ENCODE peak calls at places on chromosome 2, in nine cellular contexts. One of them, this sample, is unnamed. For H3K36me3, the result is how much of the 10 kb centered on the place peaks cover.

GRCh38 chr2:88100489-88100858 is 27.4 kb downstream of the FABP1 start:
- DNase-seq in HepG2: no peak
- DNase-seq in SK-N-SH: no peak
- DNase-seq in esophagus muscularis mucosa: no peak
- DNase-seq in K562: no peak
- DNase-seq in ovary: no peak
- DNase-seq in tibial nerve: no peak
- DNase-seq in H1: no peak
- DNase-seq in GM12878: no peak
- DNase-seq in this sample: no peak

GRCh38 chr2:107337209-107337898 is 451.4 kb upstream of the ST6GAL2 start:
- DNase-seq in K562: no peak
- DNase-seq in H1: no peak
- DNase-seq in GM12878: no peak
- DNase-seq in SK-N-SH: no peak
- DNase-seq in HepG2: no peak
- DNase-seq in ovary: no peak
- DNase-seq in tibial nerve: no peak
- DNase-seq in esophagus muscularis mucosa: no peak
- DNase-seq in this sample: no peak

GRCh38 chr2:163191372-163191771 is 352.8 kb upstream of the KCNH7 start:
- DNase-seq in K562: no peak
- DNase-seq in esophagus muscularis mucosa: no peak
- DNase-seq in tibial nerve: no peak
- DNase-seq in H1: no peak
- DNase-seq in HepG2: peak
- DNase-seq in GM12878: no peak
- DNase-seq in SK-N-SH: peak
- DNase-seq in ovary: no peak
- DNase-seq in this sample: no peak

GRCh38 chr2:112876257-112876970 is 34.6 kb upstream of the IL37 start:
- DNase-seq in esophagus muscularis mucosa: no peak
- DNase-seq in HepG2: no peak
- DNase-seq in ovary: no peak
- DNase-seq in GM12878: no peak
- DNase-seq in SK-N-SH: no peak
- DNase-seq in tibial nerve: no peak
- DNase-seq in K562: no peak
- DNase-seq in H1: no peak
- DNase-seq in this sample: no peak

GRCh38 chr2:240340361-240340761 is 95.1 kb upstream of the GPC1 start:
- DNase-seq in esophagus muscularis mucosa: no peak
- DNase-seq in SK-N-SH: no peak
- DNase-seq in tibial nerve: no peak
- DNase-seq in K562: no peak
- DNase-seq in ovary: no peak
- DNase-seq in H1: no peak
- DNase-seq in GM12878: no peak
- DNase-seq in HepG2: no peak
- DNase-seq in this sample: no peak

GRCh38 chr2:10407432-10407831 is 40.7 kb downstream of the ODC1 start:
- DNase-seq in ovary: no peak
- DNase-seq in GM12878: no peak
- DNase-seq in tibial nerve: no peak
- DNase-seq in SK-N-SH: no peak
- DNase-seq in esophagus muscularis mucosa: no peak
- DNase-seq in HepG2: no peak
- DNase-seq in H1: no peak
- DNase-seq in K562: no peak
- DNase-seq in this sample: no peak

GRCh38 chr2:49332415-49332814 is 178.1 kb upstream of the FSHR start:
- DNase-seq in HepG2: no peak
- DNase-seq in H1: no peak
- DNase-seq in GM12878: no peak
- DNase-seq in esophagus muscularis mucosa: no peak
- DNase-seq in K562: no peak
- DNase-seq in tibial nerve: no peak
- DNase-seq in ovary: no peak
- DNase-seq in SK-N-SH: no peak
- DNase-seq in this sample: no peak

GRCh38 chr2:16409006-16409390 is 256.6 kb downstream of the CYRIA start:
- DNase-seq in GM12878: no peak
- DNase-seq in SK-N-SH: no peak
- DNase-seq in ovary: no peak
- DNase-seq in H1: no peak
- DNase-seq in tibial nerve: no peak
- DNase-seq in K562: no peak
- DNase-seq in HepG2: no peak
- DNase-seq in esophagus muscularis mucosa: no peak
- DNase-seq in this sample: no peak

GRCh38 chr2:239950144-239950920 is 74.8 kb downstream of the NDUFA10 start:
- DNase-seq in H1: no peak
- DNase-seq in GM12878: no peak
- DNase-seq in SK-N-SH: no peak
- DNase-seq in ovary: no peak
- DNase-seq in K562: no peak
- DNase-seq in HepG2: no peak
- DNase-seq in tibial nerve: no peak
- DNase-seq in esophagus muscularis mucosa: no peak
- DNase-seq in this sample: peak

GRCh38 chr2:202910687-202911086 is 786 bp downstream of the WDR12 start:
- DNase-seq in H1: no peak
- DNase-seq in K562: no peak
- DNase-seq in SK-N-SH: no peak
- DNase-seq in GM12878: no peak
- DNase-seq in esophagus muscularis mucosa: no peak
- DNase-seq in HepG2: no peak
- DNase-seq in ovary: no peak
- DNase-seq in tibial nerve: no peak
- DNase-seq in this sample: no peak
- TF ChIP-seq EP300 in H1: no peak
- TF ChIP-seq EP300 in K562: no peak
- TF ChIP-seq EP300 in SK-N-SH: no peak
- TF ChIP-seq EP300 in GM12878: no peak
- TF ChIP-seq EP300 in esophagus muscularis mucosa: no peak
- TF ChIP-seq EP300 in HepG2: no peak
- TF ChIP-seq EP300 in ovary: no peak
- TF ChIP-seq EP300 in tibial nerve: no peak
- TF ChIP-seq EP300 in this sample: no peak

DNA sequence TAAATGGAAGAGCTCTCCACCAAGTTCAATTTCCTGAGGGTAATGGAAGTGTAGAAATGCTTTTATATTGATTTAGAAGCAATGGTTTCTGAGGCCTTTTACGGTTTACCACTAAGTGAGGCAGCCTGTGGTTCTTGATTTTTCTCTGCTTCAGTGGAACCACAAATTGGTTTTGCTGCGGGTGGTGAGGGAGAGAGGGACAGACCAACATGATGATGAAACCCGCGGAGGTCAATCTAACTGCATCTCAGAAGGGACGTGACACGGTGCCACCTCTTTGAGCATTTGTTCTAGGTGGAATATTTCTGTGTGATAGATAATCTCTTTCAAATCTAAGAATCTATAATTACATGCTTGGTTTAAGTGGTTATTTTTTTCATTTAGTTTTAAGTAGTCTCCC is 52.3 kb downstream of the KCNE4 start:
- DNase-seq in K562: no peak
- DNase-seq in SK-N-SH: no peak
- DNase-seq in GM12878: no peak
- DNase-seq in esophagus muscularis mucosa: no peak
- DNase-seq in H1: no peak
- DNase-seq in ovary: no peak
- DNase-seq in HepG2: no peak
- DNase-seq in tibial nerve: no peak
- DNase-seq in this sample: no peak
- H3K27ac ChIP-seq in K562: no peak
- H3K27ac ChIP-seq in SK-N-SH: no peak
- H3K27ac ChIP-seq in GM12878: no peak
- H3K27ac ChIP-seq in esophagus muscularis mucosa: no peak
- H3K27ac ChIP-seq in H1: no peak
- H3K27ac ChIP-seq in ovary: no peak
- H3K27ac ChIP-seq in HepG2: no peak
- H3K27ac ChIP-seq in tibial nerve: no peak
- H3K27ac ChIP-seq in this sample: no peak

DNA sequence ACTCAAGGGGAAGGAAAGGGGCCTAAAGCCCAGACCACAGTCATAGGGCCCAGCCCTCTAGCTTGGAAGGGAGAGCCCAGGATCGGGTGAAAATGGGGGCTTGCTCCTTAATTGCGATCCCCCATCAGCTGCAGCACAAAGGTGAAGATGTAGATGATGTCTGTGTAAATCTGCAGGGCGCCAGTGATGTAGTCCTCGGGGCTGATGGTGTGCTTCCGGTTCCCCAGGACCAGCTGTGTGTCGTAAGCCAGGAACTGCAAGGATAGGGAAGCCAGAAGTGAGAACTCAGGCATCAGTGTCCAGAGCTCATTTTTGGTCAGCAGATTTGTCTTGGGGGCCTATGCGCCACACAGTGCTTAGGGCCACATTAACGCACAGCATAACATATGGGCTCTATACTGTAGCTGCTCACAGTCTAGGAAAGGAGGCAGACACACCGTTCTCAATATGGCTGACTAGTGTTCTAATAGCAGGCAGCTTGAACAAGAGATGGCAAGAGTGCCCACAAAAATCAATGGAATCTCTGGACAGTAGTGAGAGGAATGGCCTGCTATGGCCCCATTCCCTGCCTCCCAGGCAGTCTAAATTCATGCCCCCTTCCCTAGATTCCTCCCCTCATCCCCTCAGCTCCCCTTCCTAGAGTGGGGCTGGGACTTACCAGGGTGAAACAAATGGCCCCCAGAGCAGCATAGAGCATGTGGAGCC is 5.2 kb downstream of the PNKD start:
- DNase-seq in H1: no peak
- DNase-seq in HepG2: no peak
- DNase-seq in SK-N-SH: no peak
- DNase-seq in esophagus muscularis mucosa: no peak
- DNase-seq in K562: no peak
- DNase-seq in tibial nerve: no peak
- DNase-seq in GM12878: no peak
- DNase-seq in ovary: no peak
- DNase-seq in this sample: no peak
- H3K36me3 ChIP-seq in H1: under half
- H3K36me3 ChIP-seq in HepG2: half or more
- H3K36me3 ChIP-seq in SK-N-SH: under half
- H3K36me3 ChIP-seq in esophagus muscularis mucosa: half or more
- H3K36me3 ChIP-seq in K562: half or more
- H3K36me3 ChIP-seq in tibial nerve: under half
- H3K36me3 ChIP-seq in GM12878: under half
- H3K36me3 ChIP-seq in ovary: under half
- H3K36me3 ChIP-seq in this sample: half or more

GRCh38 chr2:230734247-230735175 is 21.9 kb downstream of the CAB39 start:
- DNase-seq in esophagus muscularis mucosa: no peak
- DNase-seq in ovary: no peak
- DNase-seq in HepG2: no peak
- DNase-seq in H1: no peak
- DNase-seq in SK-N-SH: no peak
- DNase-seq in tibial nerve: no peak
- DNase-seq in K562: no peak
- DNase-seq in GM12878: no peak
- DNase-seq in this sample: no peak
- TF ChIP-seq EP300 in esophagus muscularis mucosa: no peak
- TF ChIP-seq EP300 in ovary: no peak
- TF ChIP-seq EP300 in HepG2: no peak
- TF ChIP-seq EP300 in H1: no peak
- TF ChIP-seq EP300 in SK-N-SH: no peak
- TF ChIP-seq EP300 in tibial nerve: no peak
- TF ChIP-seq EP300 in K562: no peak
- TF ChIP-seq EP300 in GM12878: no peak
- TF ChIP-seq EP300 in this sample: no peak

DNA sequence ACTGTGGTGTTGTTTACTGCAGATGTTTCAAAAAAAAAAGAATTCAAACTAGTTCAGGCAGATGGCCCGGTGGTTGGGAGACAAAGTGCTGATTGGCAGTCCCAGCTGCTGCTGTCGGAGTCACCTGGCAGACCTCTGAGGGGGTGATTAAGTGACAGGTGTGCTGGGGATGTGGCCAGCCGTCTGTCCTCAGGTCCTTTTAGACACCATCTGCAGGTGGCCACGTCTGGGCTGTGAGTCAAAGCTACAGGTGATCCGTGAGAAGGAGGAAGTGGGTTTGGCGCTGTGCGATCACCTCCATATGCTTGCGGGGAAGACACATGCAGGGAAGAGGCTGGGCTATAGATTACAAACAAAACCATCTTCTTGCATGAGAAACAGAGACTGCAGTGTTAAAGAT is 88.1 kb downstream of the LYPD1 start:
- DNase-seq in esophagus muscularis mucosa: peak
- DNase-seq in K562: no peak
- DNase-seq in H1: no peak
- DNase-seq in HepG2: no peak
- DNase-seq in SK-N-SH: no peak
- DNase-seq in ovary: no peak
- DNase-seq in GM12878: no peak
- DNase-seq in tibial nerve: no peak
- DNase-seq in this sample: no peak
- H3K27ac ChIP-seq in esophagus muscularis mucosa: no peak
- H3K27ac ChIP-seq in K562: no peak
- H3K27ac ChIP-seq in H1: no peak
- H3K27ac ChIP-seq in HepG2: no peak
- H3K27ac ChIP-seq in SK-N-SH: no peak
- H3K27ac ChIP-seq in ovary: no peak
- H3K27ac ChIP-seq in GM12878: no peak
- H3K27ac ChIP-seq in tibial nerve: no peak
- H3K27ac ChIP-seq in this sample: no peak

This sample was measured in suprapubic skin.